ENCODE peak calls at places on chromosomes 6 and 20, in six cellular contexts. One of them, this sample, is unnamed.

GRCh38 chr6:138593100-138593877 is 94.0 kb upstream of the NHSL1 start:
- DNase-seq in WTC11: no peak
- DNase-seq in H1: no peak
- DNase-seq in HepG2: peak
- DNase-seq in GM12878: peak
- DNase-seq in K562: no peak
- DNase-seq in this sample: peak

GRCh38 chr20:35447082-35447789 is 8.2 kb upstream of the CEP250 start:
- DNase-seq in WTC11: peak
- DNase-seq in H1: peak
- DNase-seq in HepG2: peak
- DNase-seq in GM12878: peak
- DNase-seq in K562: peak
- DNase-seq in this sample: peak

GRCh38 chr6:43613721-43614395 is 15.2 kb downstream of the GTPBP2 start:
- DNase-seq in WTC11: no peak
- DNase-seq in H1: no peak
- DNase-seq in HepG2: no peak
- DNase-seq in GM12878: no peak
- DNase-seq in K562: no peak
- DNase-seq in this sample: no peak

GRCh38 chr6:147782302-147782701 is 273.8 kb downstream of the SAMD5 start:
- DNase-seq in WTC11: no peak
- DNase-seq in H1: no peak
- DNase-seq in HepG2: no peak
- DNase-seq in GM12878: no peak
- DNase-seq in K562: no peak
- DNase-seq in this sample: no peak

GRCh38 chr6:90187437-90188049 is 109.1 kb downstream of the BACH2 start:
- DNase-seq in WTC11: no peak
- DNase-seq in H1: no peak
- DNase-seq in HepG2: no peak
- DNase-seq in GM12878: no peak
- DNase-seq in K562: no peak
- DNase-seq in this sample: no peak

GRCh38 chr6:169520104-169520503 is 181.7 kb downstream of the WDR27 start:
- DNase-seq in WTC11: no peak
- DNase-seq in H1: no peak
- DNase-seq in HepG2: no peak
- DNase-seq in GM12878: no peak
- DNase-seq in K562: no peak
- DNase-seq in this sample: no peak

GRCh38 chr6:31806470-31807272 is at the start of gene LSM2:
- DNase-seq in WTC11: peak
- DNase-seq in H1: no peak
- DNase-seq in HepG2: peak
- DNase-seq in GM12878: peak
- DNase-seq in K562: peak
- DNase-seq in this sample: peak

GRCh38 chr20:7996898-7997297 is 22.7 kb downstream of the TMX4 start:
- DNase-seq in WTC11: no peak
- DNase-seq in H1: no peak
- DNase-seq in HepG2: no peak
- DNase-seq in GM12878: no peak
- DNase-seq in K562: no peak
- DNase-seq in this sample: no peak

GRCh38 chr6:110625883-110626282 is 149.5 kb upstream of the SLC22A16 start:
- DNase-seq in WTC11: no peak
- DNase-seq in H1: no peak
- DNase-seq in HepG2: no peak
- DNase-seq in GM12878: no peak
- DNase-seq in K562: peak
- DNase-seq in this sample: no peak

GRCh38 chr6:90083891-90084290 is 189.6 kb downstream of the GJA10 start:
- DNase-seq in WTC11: no peak
- DNase-seq in H1: no peak
- DNase-seq in HepG2: no peak
- DNase-seq in GM12878: peak
- DNase-seq in K562: peak
- DNase-seq in this sample: no peak

GRCh38 chr6:155011997-155012396 is 16.9 kb downstream of the TIAM2 start:
- DNase-seq in WTC11: no peak
- DNase-seq in H1: no peak
- DNase-seq in HepG2: no peak
- DNase-seq in GM12878: no peak
- DNase-seq in K562: no peak
- DNase-seq in this sample: no peak

GRCh38 chr6:72446427-72446826 is 175.4 kb upstream of the KCNQ5 start:
- DNase-seq in WTC11: no peak
- DNase-seq in H1: no peak
- DNase-seq in HepG2: no peak
- DNase-seq in GM12878: no peak
- DNase-seq in K562: no peak
- DNase-seq in this sample: no peak

GRCh38 chr20:59043698-59044097 is 1.1 kb upstream of the PRELID3B start:
- DNase-seq in WTC11: no peak
- DNase-seq in H1: no peak
- DNase-seq in HepG2: no peak
- DNase-seq in GM12878: no peak
- DNase-seq in K562: no peak
- DNase-seq in this sample: no peak

GRCh38 chr6:16436550-16436949 is 198.2 kb downstream of the GMPR start:
- DNase-seq in WTC11: no peak
- DNase-seq in H1: no peak
- DNase-seq in HepG2: no peak
- DNase-seq in GM12878: no peak
- DNase-seq in K562: no peak
- DNase-seq in this sample: no peak

GRCh38 chr6:134529921-134530320 is 212.0 kb upstream of the SGK1 start:
- DNase-seq in WTC11: no peak
- DNase-seq in H1: no peak
- DNase-seq in HepG2: peak
- DNase-seq in GM12878: no peak
- DNase-seq in K562: no peak
- DNase-seq in this sample: no peak

GRCh38 chr20:26208296-26209091 is 511.8 kb upstream of the ZNF337 start:
- DNase-seq in WTC11: peak
- DNase-seq in H1: peak
- DNase-seq in HepG2: no peak
- DNase-seq in GM12878: no peak
- DNase-seq in K562: no peak
- DNase-seq in this sample: no peak

GRCh38 chr6:16275230-16275574 is 36.8 kb downstream of the GMPR start:
- DNase-seq in WTC11: no peak
- DNase-seq in H1: no peak
- DNase-seq in HepG2: no peak
- DNase-seq in GM12878: no peak
- DNase-seq in K562: no peak
- DNase-seq in this sample: no peak

GRCh38 chr6:23754197-23754596 is 371.8 kb upstream of the NRSN1 start:
- DNase-seq in WTC11: no peak
- DNase-seq in H1: no peak
- DNase-seq in HepG2: no peak
- DNase-seq in GM12878: no peak
- DNase-seq in K562: no peak
- DNase-seq in this sample: no peak

GRCh38 chr20:42749548-42749947 is 440.2 kb downstream of the PTPRT start:
- DNase-seq in WTC11: no peak
- DNase-seq in H1: no peak
- DNase-seq in HepG2: no peak
- DNase-seq in GM12878: no peak
- DNase-seq in K562: no peak
- DNase-seq in this sample: no peak

GRCh38 chr20:17210983-17211382 is 15.9 kb upstream of the PCSK2 start:
- DNase-seq in WTC11: no peak
- DNase-seq in H1: no peak
- DNase-seq in HepG2: peak
- DNase-seq in GM12878: no peak
- DNase-seq in K562: no peak
- DNase-seq in this sample: no peak

GRCh38 chr20:23358923-23359572 is 2.9 kb upstream of the GZF1 start:
- DNase-seq in WTC11: no peak
- DNase-seq in H1: no peak
- DNase-seq in HepG2: peak
- DNase-seq in GM12878: no peak
- DNase-seq in K562: peak
- DNase-seq in this sample: no peak

GRCh38 chr20:33606114-33606771 is 55.9 kb upstream of the C20orf144 start:
- DNase-seq in WTC11: no peak
- DNase-seq in H1: no peak
- DNase-seq in HepG2: no peak
- DNase-seq in GM12878: peak
- DNase-seq in K562: no peak
- DNase-seq in this sample: no peak

GRCh38 chr20:58903636-58904035 is 51.1 kb downstream of the GNAS start:
- DNase-seq in WTC11: no peak
- DNase-seq in H1: no peak
- DNase-seq in HepG2: no peak
- DNase-seq in GM12878: no peak
- DNase-seq in K562: no peak
- DNase-seq in this sample: no peak

GRCh38 chr6:7042056-7042653 is 65.6 kb upstream of the RREB1 start:
- DNase-seq in WTC11: no peak
- DNase-seq in H1: no peak
- DNase-seq in HepG2: peak
- DNase-seq in GM12878: no peak
- DNase-seq in K562: peak
- DNase-seq in this sample: no peak
- TF ChIP-seq ATF3 in WTC11: no peak
- TF ChIP-seq ATF3 in H1: no peak
- TF ChIP-seq ATF3 in HepG2: no peak
- TF ChIP-seq ATF3 in GM12878: no peak
- TF ChIP-seq ATF3 in K562: peak
- TF ChIP-seq ATF3 in this sample: no peak

GRCh38 chr6:136587527-136587926 is 37.3 kb upstream of the MAP7 start:
- DNase-seq in WTC11: no peak
- DNase-seq in H1: no peak
- DNase-seq in HepG2: no peak
- DNase-seq in GM12878: no peak
- DNase-seq in K562: no peak
- DNase-seq in this sample: no peak

GRCh38 chr6:136586295-136586694 is 36.1 kb upstream of the MAP7 start:
- DNase-seq in WTC11: no peak
- DNase-seq in H1: no peak
- DNase-seq in HepG2: no peak
- DNase-seq in GM12878: no peak
- DNase-seq in K562: no peak
- DNase-seq in this sample: no peak

GRCh38 chr6:136579800-136580199 is 29.6 kb upstream of the MAP7 start:
- DNase-seq in WTC11: no peak
- DNase-seq in H1: no peak
- DNase-seq in HepG2: no peak
- DNase-seq in GM12878: no peak
- DNase-seq in K562: no peak
- DNase-seq in this sample: no peak

DNA sequence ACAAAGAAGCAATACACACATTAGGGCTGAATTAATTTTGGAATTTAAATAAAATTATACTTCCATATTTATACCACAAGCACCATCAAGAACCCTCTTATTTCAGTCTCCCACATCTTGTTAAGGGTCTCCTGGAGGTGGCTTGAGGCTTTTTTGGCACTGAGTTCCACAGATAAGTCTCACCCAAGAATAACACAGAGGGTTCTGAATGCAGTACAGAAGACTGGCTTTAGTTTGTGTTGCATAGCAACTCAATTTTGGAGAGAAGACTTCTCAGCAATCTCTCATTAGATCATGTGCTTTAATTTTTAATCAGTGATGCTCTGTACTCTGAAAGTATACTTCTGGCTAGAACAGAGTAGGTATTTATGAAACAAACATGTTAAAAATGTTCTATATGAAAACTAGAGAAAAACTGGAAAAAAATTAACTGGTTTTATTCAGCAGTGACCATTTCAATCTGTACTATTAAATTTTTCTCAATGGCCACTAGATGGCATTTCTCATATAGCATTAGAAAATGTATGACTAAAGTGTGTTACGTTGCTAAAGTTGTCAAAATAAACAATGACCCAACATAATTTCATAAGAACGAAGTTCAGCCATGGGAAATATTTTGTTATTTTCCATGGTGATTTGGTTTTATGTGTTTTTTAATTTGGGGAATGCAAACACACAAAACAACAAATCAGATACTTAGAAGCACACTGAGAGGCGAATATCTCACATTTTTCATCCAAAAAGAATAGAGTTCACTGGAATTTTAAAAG is 32.7 kb upstream of the MAP7 start:
- DNase-seq in WTC11: no peak
- DNase-seq in H1: no peak
- DNase-seq in HepG2: peak
- DNase-seq in GM12878: no peak
- DNase-seq in K562: no peak
- DNase-seq in this sample: peak
- TF ChIP-seq ATF3 in WTC11: no peak
- TF ChIP-seq ATF3 in H1: no peak
- TF ChIP-seq ATF3 in HepG2: no peak
- TF ChIP-seq ATF3 in GM12878: no peak
- TF ChIP-seq ATF3 in K562: no peak
- TF ChIP-seq ATF3 in this sample: no peak

GRCh38 chr6:912871-913663 is 220.1 kb upstream of the EXOC2 start:
- DNase-seq in WTC11: peak
- DNase-seq in H1: peak
- DNase-seq in HepG2: peak
- DNase-seq in GM12878: no peak
- DNase-seq in K562: peak
- DNase-seq in this sample: peak
- TF ChIP-seq ATF3 in WTC11: no peak
- TF ChIP-seq ATF3 in H1: no peak
- TF ChIP-seq ATF3 in HepG2: no peak
- TF ChIP-seq ATF3 in GM12878: no peak
- TF ChIP-seq ATF3 in K562: no peak
- TF ChIP-seq ATF3 in this sample: no peak

DNA sequence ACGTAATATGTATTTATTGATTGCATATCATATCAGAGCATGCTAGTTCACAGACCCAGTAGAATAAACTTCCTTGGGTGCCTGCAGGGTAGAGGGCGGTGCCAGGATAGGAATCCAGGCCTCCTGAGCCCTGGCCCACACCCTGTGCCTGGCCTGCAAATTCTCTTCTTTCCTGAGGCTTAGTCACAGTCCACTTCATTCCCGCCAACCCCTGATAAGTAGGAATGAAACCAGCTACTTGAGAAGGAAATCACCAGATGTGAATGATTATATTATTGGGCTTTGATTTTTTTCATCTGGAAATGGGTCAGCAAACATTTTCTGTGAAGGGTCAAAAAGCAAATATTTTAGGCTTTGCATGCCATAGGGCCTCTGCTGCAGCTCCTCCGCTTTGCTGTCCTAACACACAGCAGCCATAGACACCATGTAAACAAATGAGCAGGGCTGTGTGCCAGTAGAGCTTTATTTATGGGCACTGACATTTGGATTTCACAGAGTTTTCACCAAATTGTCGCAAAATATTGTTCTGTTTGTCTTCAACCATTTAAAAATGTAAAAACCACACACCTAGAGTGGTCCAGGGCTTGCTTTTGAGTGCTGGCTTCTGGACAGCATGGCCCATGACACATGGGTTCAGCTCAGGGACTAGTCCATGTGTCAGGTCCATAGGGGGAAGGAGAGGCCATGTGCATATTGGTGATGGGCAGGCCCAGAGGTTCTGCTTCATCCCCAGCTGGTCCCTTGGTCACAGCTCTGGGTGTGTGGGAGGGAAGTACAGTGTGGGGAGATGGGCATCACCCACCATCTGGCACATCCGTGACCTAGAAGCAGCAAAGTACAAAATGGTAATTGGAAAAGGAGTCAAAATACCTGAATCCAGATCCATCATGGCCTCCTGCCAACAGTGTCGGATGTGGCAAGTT is 50.4 kb downstream of the STK35 start:
- DNase-seq in WTC11: no peak
- DNase-seq in H1: no peak
- DNase-seq in HepG2: no peak
- DNase-seq in GM12878: no peak
- DNase-seq in K562: no peak
- DNase-seq in this sample: no peak
- TF ChIP-seq ATF3 in WTC11: no peak
- TF ChIP-seq ATF3 in H1: no peak
- TF ChIP-seq ATF3 in HepG2: no peak
- TF ChIP-seq ATF3 in GM12878: no peak
- TF ChIP-seq ATF3 in K562: no peak
- TF ChIP-seq ATF3 in this sample: no peak

This sample was measured in HCT116.